ENCODE peak calls at places on chromosomes 3 and 15, in four cellular contexts. E is upper lobe of left lung, B is HCT116, F is esophagus muscularis mucosa. I is an unnamed sample.

GRCh38 chr15:84955089-84955848 is 26.4 kb upstream of the PDE8A start:
- DNase-seq in E (peak; percentile 75), B (peak; percentile 67), F (no peak), I (peak; percentile 70)

GRCh38 chr3:39208463-39209055 is 16.2 kb upstream of the XIRP1 start:
- DNase-seq in E (peak; percentile 61), F (peak; percentile 91), B (peak; percentile 54), I (no peak)

GRCh38 chr15:71202712-71203111 is 87.4 kb downstream of the THSD4 start:
- DNase-seq in E (no peak), B (no peak), F (no peak), I (no peak)

GRCh38 chr3:21839592-21839991 is 88.6 kb upstream of the ZNF385D start:
- DNase-seq in E (no peak), F (no peak), B (no peak), I (no peak)

GRCh38 chr3:194852836-194853508 is 167.3 kb downstream of the FAM43A start:
- DNase-seq in F (no peak), B (no peak), E (no peak), I (peak; percentile 74)

GRCh38 chr15:61037031-61037430 is 192.1 kb downstream of the RORA start:
- DNase-seq in B (no peak), E (no peak), F (no peak), I (no peak)

GRCh38 chr3:33115024-33115768 is 1.4 kb downstream of the CRTAP start:
- DNase-seq in F (no peak), E (peak; percentile 93), B (peak; percentile 40), I (peak; percentile 74)

GRCh38 chr3:164687211-164687610 is 391.1 kb downstream of the SI start:
- DNase-seq in F (no peak), B (no peak), E (no peak), I (no peak)

GRCh38 chr15:41961014-41961518 is 11.3 kb downstream of the EHD4 start:
- DNase-seq in E (no peak), B (no peak), F (no peak), I (no peak)

GRCh38 chr3:150135321-150135721 is 164.6 kb upstream of the PFN2 start:
- DNase-seq in F (no peak), E (no peak), B (no peak), I (no peak)

GRCh38 chr3:50592568-50592967 is 19.0 kb downstream of the CISH start:
- DNase-seq in F (no peak), E (peak; percentile 80), B (no peak), I (no peak)

GRCh38 chr3:73508330-73508954 is 116.3 kb downstream of the PDZRN3 start:
- DNase-seq in E (no peak), B (peak; percentile 27), F (peak; percentile 92), I (peak; percentile 82)

GRCh38 chr15:38696790-38697495 is 132.3 kb upstream of the RASGRP1 start:
- DNase-seq in F (no peak), E (no peak), B (no peak), I (no peak)

GRCh38 chr3:25424238-25425013 is 3.6 kb upstream of the RARB start:
- DNase-seq in F (no peak), E (no peak), B (no peak), I (no peak)

GRCh38 chr3:141051641-141052569 is 758 bp downstream of the SPSB4 start:
- DNase-seq in B (no peak), E (no peak), F (peak; percentile 89), I (no peak)

GRCh38 chr15:60426870-60427528 is 29.2 kb upstream of the ANXA2 start:
- DNase-seq in E (no peak), F (no peak), B (no peak), I (no peak)

GRCh38 chr3:161925749-161926360 is 429.2 kb downstream of the OTOL1 start:
- DNase-seq in F (no peak), B (no peak), E (no peak), I (no peak)
- TF ChIP-seq CTCF in F (peak; percentile 31), B (peak; percentile 51), E (no peak), I (no peak)

DNA sequence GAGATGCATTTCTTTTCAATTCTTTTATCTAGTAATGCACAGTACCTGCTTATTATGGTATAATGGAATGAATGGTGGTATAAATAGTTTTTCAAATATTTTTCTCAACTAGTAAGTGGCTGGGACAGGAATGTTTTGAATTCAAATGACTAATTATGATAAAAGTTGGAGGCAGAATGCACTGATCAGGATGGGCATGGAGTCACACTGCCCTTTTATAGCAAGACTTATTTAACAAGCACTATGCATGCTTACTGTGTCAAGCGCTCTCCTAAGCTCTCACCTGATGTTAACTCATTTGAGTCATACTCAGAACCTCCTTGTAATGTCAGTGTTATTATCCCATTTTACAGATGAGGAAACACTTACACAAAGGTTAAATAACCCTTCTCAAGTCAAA is 221.8 kb downstream of the FEZF2 start:
- DNase-seq in E (no peak), B (no peak), F (no peak), I (no peak)
- H3K27ac ChIP-seq in E (no peak overlapping the region), B (no peak overlapping the region), F (no peak overlapping the region), I (no peak overlapping the region)

DNA sequence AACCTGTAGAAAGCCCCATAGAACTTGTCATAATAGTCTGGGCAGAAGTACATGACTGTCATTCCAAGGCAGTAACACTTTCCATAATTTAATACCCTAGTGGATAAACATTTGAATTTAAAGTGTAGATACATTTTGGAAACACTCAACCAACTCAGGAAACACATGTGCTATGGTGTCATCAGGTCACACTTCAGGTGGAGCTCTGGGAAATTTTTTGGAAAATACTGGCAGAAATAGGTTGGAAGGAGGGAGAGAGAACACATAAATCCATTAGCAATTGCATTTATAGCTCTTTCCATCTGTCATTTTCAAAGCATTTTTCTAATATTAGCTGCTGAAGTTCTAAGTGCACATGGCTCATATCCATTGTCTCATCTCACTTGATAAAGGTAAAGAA is 135.7 kb downstream of the MEIS2 start:
- DNase-seq in B (no peak), F (no peak), E (no peak), I (no peak)
- TF ChIP-seq POLR2AphosphoS5 in B (no peak), F (no peak), E (no peak), I (no peak)

DNA sequence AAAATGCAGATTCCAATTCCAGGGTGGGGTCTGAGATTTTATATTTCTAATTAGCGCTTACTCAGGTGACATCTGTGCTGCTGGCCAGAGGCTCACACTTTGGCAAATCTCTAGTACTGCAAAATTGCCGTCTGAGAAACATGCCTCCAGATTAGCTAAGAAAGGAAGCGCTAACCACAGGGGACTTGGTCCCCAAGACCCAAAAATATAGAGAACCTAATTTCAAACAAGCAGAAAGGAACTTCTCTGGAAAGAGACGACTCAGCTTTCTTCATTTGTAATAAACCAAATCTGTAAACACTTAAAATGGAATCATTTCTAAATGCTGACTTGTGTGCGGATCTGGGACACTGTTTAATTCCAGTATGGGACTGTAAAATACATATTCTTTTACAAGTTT is 55.7 kb downstream of the B3GNT5 start:
- DNase-seq in F (no peak), E (no peak), B (no peak), I (no peak)
- TF ChIP-seq CTCF in F (no peak), E (no peak), B (no peak), I (no peak)

DNA sequence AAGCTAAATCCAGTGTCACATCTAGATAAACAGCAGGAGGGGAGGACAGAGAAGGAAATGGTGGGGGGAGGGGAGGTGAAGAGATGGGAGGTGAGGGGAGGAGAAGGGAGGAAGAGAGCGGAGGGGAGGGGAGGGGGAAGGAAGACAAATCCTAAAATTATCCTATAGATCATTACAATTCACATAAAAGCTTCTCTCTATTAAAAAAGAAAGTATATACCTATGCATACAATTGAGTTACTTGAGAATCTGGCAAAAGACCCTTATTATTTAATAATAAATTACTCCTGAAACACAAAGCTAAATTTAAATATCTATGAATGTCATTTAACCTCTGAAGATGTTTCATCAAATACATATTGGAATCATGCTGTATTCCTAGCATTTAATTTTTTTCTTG is 303.9 kb downstream of the MAGI1 start:
- DNase-seq in F (no peak), B (no peak), E (no peak), I (no peak)
- H3K27ac ChIP-seq in F (no peak overlapping the region), B (no peak overlapping the region), E (no peak overlapping the region), I (no peak overlapping the region)

GRCh38 chr3:49277357-49277723 is 308 bp upstream of the C3orf62 start:
- DNase-seq in F (no peak), B (no peak), E (no peak), I (peak; percentile 32)

GRCh38 chr3:49273825-49274532 is 3.1 kb downstream of the C3orf62 start:
- DNase-seq in E (no peak), B (no peak), F (no peak), I (no peak)

GRCh38 chr3:49278548-49278947 is 1.5 kb upstream of the C3orf62 start:
- DNase-seq in E (no peak), F (no peak), B (no peak), I (no peak)

GRCh38 chr3:49279376-49279775 is 2.3 kb upstream of the C3orf62 start:
- DNase-seq in B (no peak), E (no peak), F (no peak), I (peak; percentile 12)

DNA sequence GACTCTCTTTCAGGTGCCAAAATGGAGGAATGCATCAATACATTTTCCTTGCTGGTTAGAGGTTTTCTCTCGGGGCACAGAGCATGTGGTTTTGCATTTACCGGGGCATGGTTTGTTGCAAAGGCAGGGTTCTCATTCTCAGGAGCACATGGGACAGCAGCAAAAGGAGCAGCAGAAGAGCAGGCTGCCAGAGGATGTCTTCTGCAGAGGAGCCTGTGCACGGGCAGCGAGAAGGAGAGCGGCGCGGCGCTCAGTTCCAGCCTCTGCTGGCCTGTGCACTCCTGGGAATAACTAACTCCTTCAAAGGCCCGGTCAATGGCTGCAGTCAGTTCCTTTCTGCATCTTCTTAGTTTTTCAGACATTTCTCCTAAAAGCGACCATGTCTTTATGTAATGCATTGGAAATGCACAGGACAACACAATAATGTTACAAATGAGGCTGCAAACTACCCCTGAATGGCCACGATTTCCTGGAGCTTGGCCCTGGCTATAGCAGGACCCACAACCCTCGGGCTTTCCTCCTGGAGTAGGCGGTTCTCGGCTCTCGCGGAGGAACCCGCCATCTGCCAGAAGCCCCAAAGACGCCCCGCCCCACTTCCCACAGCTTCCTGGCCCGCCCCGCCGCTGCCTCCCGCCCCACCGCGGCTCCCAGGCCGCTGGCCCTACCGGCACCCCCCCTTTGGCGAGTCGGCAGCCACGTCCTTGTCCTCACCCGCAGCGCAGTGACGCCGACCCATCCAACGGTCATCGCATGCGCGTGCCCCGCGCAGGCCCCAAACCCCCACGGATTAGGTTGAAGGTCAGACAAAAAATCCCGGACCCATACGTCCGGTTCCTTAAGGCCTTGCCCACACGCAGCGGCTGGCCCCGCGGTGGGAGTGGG is at the start of gene C3orf62:
- DNase-seq in E (peak; percentile 93), B (no peak), F (peak; percentile 96), I (peak; percentile 87)
- TF ChIP-seq POLR2AphosphoS5 in E (peak; percentile 82), B (no peak), F (peak; percentile 86), I (no peak)

DNA sequence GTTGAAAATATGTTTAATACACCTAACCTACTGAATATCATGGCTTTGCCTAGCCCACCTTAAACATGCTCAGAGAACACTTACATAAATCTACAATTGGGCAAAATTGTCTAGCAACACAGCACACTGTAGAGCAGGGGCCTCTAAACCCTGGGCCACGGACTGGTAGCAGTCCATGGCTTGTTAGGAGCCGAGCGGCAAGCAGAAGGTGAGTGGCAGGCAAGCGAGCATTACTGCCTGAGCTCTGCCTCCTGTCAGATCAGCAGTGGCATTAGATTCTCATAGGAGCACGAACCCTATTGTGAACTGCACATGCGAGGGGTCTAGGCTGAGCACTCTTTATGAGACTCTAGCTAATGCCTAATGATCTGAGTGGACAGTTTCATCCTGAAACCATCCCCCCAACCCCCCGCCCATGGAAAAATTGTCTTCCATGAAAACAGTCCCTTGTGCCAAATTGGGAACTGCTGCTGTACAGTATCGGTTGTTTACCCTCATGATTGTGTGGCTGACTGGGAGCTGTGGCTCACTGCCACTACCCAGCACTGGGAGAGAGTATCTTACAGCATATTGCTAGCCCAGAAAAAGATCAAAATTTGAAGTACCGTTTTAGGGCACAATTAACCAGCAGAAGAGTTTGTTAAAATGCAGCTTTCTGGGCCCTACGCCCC is 26.1 kb downstream of the CMSS1 start:
- DNase-seq in E (no peak), F (no peak), B (no peak), I (no peak)
- TF ChIP-seq CTCF in E (no peak), F (no peak), B (no peak), I (no peak)

I was measured in prostate gland.